ENCODE peak calls at places on chromosomes 5 and 9, in eight cellular contexts. One of them, this sample, is unnamed.

GRCh38 chr5:72246239-72246580 is 73.8 kb downstream of the MRPS27 start:
- DNase-seq in central memory CD8-positive, alpha-beta T cell: no peak
- DNase-seq in AG09319: no peak
- DNase-seq in NCI-H1436 treated with DMSO at 0.1 percent for 48 hours: no peak
- DNase-seq in stimulated activated CD8-positive, alpha-beta memory T cell treated with anti-CD3 and anti-CD28 coated beads, Interleukin-4, amount 100 ng/mL, for 1 hour: no peak
- DNase-seq in HTR-8/SVneo: no peak
- DNase-seq in anterior cingulate cortex: no peak
- DNase-seq in smooth muscle cell of the brain vasculature: no peak
- DNase-seq in this sample: no peak

GRCh38 chr9:86336058-86336457 is 18.2 kb downstream of the TUT7 start:
- DNase-seq in central memory CD8-positive, alpha-beta T cell: no peak
- DNase-seq in NCI-H1436 treated with DMSO at 0.1 percent for 48 hours: no peak
- DNase-seq in AG09319: no peak
- DNase-seq in stimulated activated CD8-positive, alpha-beta memory T cell treated with anti-CD3 and anti-CD28 coated beads, Interleukin-4, amount 100 ng/mL, for 1 hour: no peak
- DNase-seq in HTR-8/SVneo: no peak
- DNase-seq in smooth muscle cell of the brain vasculature: no peak
- DNase-seq in anterior cingulate cortex: no peak
- DNase-seq in this sample: no peak

GRCh38 chr5:97545856-97546570 is 363.0 kb upstream of the RIOK2 start:
- DNase-seq in NCI-H1436 treated with DMSO at 0.1 percent for 48 hours: no peak
- DNase-seq in stimulated activated CD8-positive, alpha-beta memory T cell treated with anti-CD3 and anti-CD28 coated beads, Interleukin-4, amount 100 ng/mL, for 1 hour: no peak
- DNase-seq in anterior cingulate cortex: no peak
- DNase-seq in smooth muscle cell of the brain vasculature: no peak
- DNase-seq in central memory CD8-positive, alpha-beta T cell: no peak
- DNase-seq in HTR-8/SVneo: no peak
- DNase-seq in AG09319: no peak
- DNase-seq in this sample: no peak

GRCh38 chr5:1017056-1017455 is 8.5 kb downstream of the NKD2 start:
- DNase-seq in HTR-8/SVneo: no peak
- DNase-seq in AG09319: no peak
- DNase-seq in smooth muscle cell of the brain vasculature: no peak
- DNase-seq in stimulated activated CD8-positive, alpha-beta memory T cell treated with anti-CD3 and anti-CD28 coated beads, Interleukin-4, amount 100 ng/mL, for 1 hour: no peak
- DNase-seq in NCI-H1436 treated with DMSO at 0.1 percent for 48 hours: no peak
- DNase-seq in central memory CD8-positive, alpha-beta T cell: no peak
- DNase-seq in anterior cingulate cortex: no peak
- DNase-seq in this sample: no peak

GRCh38 chr9:124813496-124814177 is 36.7 kb downstream of the OLFML2A start:
- DNase-seq in AG09319: no peak
- DNase-seq in smooth muscle cell of the brain vasculature: no peak
- DNase-seq in central memory CD8-positive, alpha-beta T cell: no peak
- DNase-seq in NCI-H1436 treated with DMSO at 0.1 percent for 48 hours: no peak
- DNase-seq in anterior cingulate cortex: no peak
- DNase-seq in HTR-8/SVneo: no peak
- DNase-seq in stimulated activated CD8-positive, alpha-beta memory T cell treated with anti-CD3 and anti-CD28 coated beads, Interleukin-4, amount 100 ng/mL, for 1 hour: no peak
- DNase-seq in this sample: no peak

GRCh38 chr5:163503106-163504090 is 2.0 kb upstream of the MAT2B start:
- DNase-seq in anterior cingulate cortex: peak
- DNase-seq in AG09319: peak
- DNase-seq in central memory CD8-positive, alpha-beta T cell: no peak
- DNase-seq in HTR-8/SVneo: peak
- DNase-seq in stimulated activated CD8-positive, alpha-beta memory T cell treated with anti-CD3 and anti-CD28 coated beads, Interleukin-4, amount 100 ng/mL, for 1 hour: no peak
- DNase-seq in NCI-H1436 treated with DMSO at 0.1 percent for 48 hours: no peak
- DNase-seq in smooth muscle cell of the brain vasculature: peak
- DNase-seq in this sample: peak

GRCh38 chr5:120354126-120354525 is 110.0 kb upstream of the PRR16 start:
- DNase-seq in NCI-H1436 treated with DMSO at 0.1 percent for 48 hours: no peak
- DNase-seq in smooth muscle cell of the brain vasculature: no peak
- DNase-seq in stimulated activated CD8-positive, alpha-beta memory T cell treated with anti-CD3 and anti-CD28 coated beads, Interleukin-4, amount 100 ng/mL, for 1 hour: no peak
- DNase-seq in AG09319: no peak
- DNase-seq in HTR-8/SVneo: no peak
- DNase-seq in central memory CD8-positive, alpha-beta T cell: no peak
- DNase-seq in anterior cingulate cortex: no peak
- DNase-seq in this sample: no peak

GRCh38 chr9:14320272-14321245 is 6.6 kb upstream of the NFIB start:
- DNase-seq in smooth muscle cell of the brain vasculature: no peak
- DNase-seq in stimulated activated CD8-positive, alpha-beta memory T cell treated with anti-CD3 and anti-CD28 coated beads, Interleukin-4, amount 100 ng/mL, for 1 hour: no peak
- DNase-seq in anterior cingulate cortex: peak
- DNase-seq in NCI-H1436 treated with DMSO at 0.1 percent for 48 hours: no peak
- DNase-seq in AG09319: peak
- DNase-seq in central memory CD8-positive, alpha-beta T cell: no peak
- DNase-seq in HTR-8/SVneo: peak
- DNase-seq in this sample: no peak

GRCh38 chr9:125632321-125633115 is 74.5 kb downstream of the MAPKAP1 start:
- DNase-seq in smooth muscle cell of the brain vasculature: no peak
- DNase-seq in stimulated activated CD8-positive, alpha-beta memory T cell treated with anti-CD3 and anti-CD28 coated beads, Interleukin-4, amount 100 ng/mL, for 1 hour: no peak
- DNase-seq in AG09319: no peak
- DNase-seq in NCI-H1436 treated with DMSO at 0.1 percent for 48 hours: no peak
- DNase-seq in HTR-8/SVneo: no peak
- DNase-seq in central memory CD8-positive, alpha-beta T cell: no peak
- DNase-seq in anterior cingulate cortex: no peak
- DNase-seq in this sample: peak

GRCh38 chr5:71892641-71893340 is 173.7 kb downstream of the CARTPT start:
- DNase-seq in anterior cingulate cortex: no peak
- DNase-seq in smooth muscle cell of the brain vasculature: no peak
- DNase-seq in stimulated activated CD8-positive, alpha-beta memory T cell treated with anti-CD3 and anti-CD28 coated beads, Interleukin-4, amount 100 ng/mL, for 1 hour: no peak
- DNase-seq in central memory CD8-positive, alpha-beta T cell: no peak
- DNase-seq in NCI-H1436 treated with DMSO at 0.1 percent for 48 hours: peak
- DNase-seq in AG09319: no peak
- DNase-seq in HTR-8/SVneo: no peak
- DNase-seq in this sample: no peak

GRCh38 chr9:86454701-86455402 is 100.6 kb upstream of the TUT7 start:
- DNase-seq in HTR-8/SVneo: no peak
- DNase-seq in AG09319: no peak
- DNase-seq in NCI-H1436 treated with DMSO at 0.1 percent for 48 hours: no peak
- DNase-seq in central memory CD8-positive, alpha-beta T cell: no peak
- DNase-seq in stimulated activated CD8-positive, alpha-beta memory T cell treated with anti-CD3 and anti-CD28 coated beads, Interleukin-4, amount 100 ng/mL, for 1 hour: no peak
- DNase-seq in smooth muscle cell of the brain vasculature: no peak
- DNase-seq in anterior cingulate cortex: no peak
- DNase-seq in this sample: no peak

GRCh38 chr5:169788168-169788567 is 151.1 kb downstream of the DOCK2 start:
- DNase-seq in HTR-8/SVneo: peak
- DNase-seq in AG09319: no peak
- DNase-seq in NCI-H1436 treated with DMSO at 0.1 percent for 48 hours: no peak
- DNase-seq in stimulated activated CD8-positive, alpha-beta memory T cell treated with anti-CD3 and anti-CD28 coated beads, Interleukin-4, amount 100 ng/mL, for 1 hour: no peak
- DNase-seq in smooth muscle cell of the brain vasculature: no peak
- DNase-seq in anterior cingulate cortex: no peak
- DNase-seq in central memory CD8-positive, alpha-beta T cell: no peak
- DNase-seq in this sample: no peak

GRCh38 chr5:126300293-126300692 is 122.9 kb upstream of the GRAMD2B start:
- DNase-seq in NCI-H1436 treated with DMSO at 0.1 percent for 48 hours: no peak
- DNase-seq in stimulated activated CD8-positive, alpha-beta memory T cell treated with anti-CD3 and anti-CD28 coated beads, Interleukin-4, amount 100 ng/mL, for 1 hour: no peak
- DNase-seq in HTR-8/SVneo: no peak
- DNase-seq in AG09319: no peak
- DNase-seq in anterior cingulate cortex: no peak
- DNase-seq in central memory CD8-positive, alpha-beta T cell: no peak
- DNase-seq in smooth muscle cell of the brain vasculature: no peak
- DNase-seq in this sample: no peak

GRCh38 chr9:94034511-94034910 is 49.8 kb upstream of the PTPDC1 start:
- DNase-seq in NCI-H1436 treated with DMSO at 0.1 percent for 48 hours: no peak
- DNase-seq in HTR-8/SVneo: no peak
- DNase-seq in smooth muscle cell of the brain vasculature: no peak
- DNase-seq in central memory CD8-positive, alpha-beta T cell: no peak
- DNase-seq in AG09319: no peak
- DNase-seq in stimulated activated CD8-positive, alpha-beta memory T cell treated with anti-CD3 and anti-CD28 coated beads, Interleukin-4, amount 100 ng/mL, for 1 hour: no peak
- DNase-seq in anterior cingulate cortex: no peak
- DNase-seq in this sample: no peak

GRCh38 chr5:158261669-158262367 is 402.9 kb upstream of the CLINT1 start:
- DNase-seq in AG09319: no peak
- DNase-seq in anterior cingulate cortex: no peak
- DNase-seq in stimulated activated CD8-positive, alpha-beta memory T cell treated with anti-CD3 and anti-CD28 coated beads, Interleukin-4, amount 100 ng/mL, for 1 hour: no peak
- DNase-seq in central memory CD8-positive, alpha-beta T cell: no peak
- DNase-seq in HTR-8/SVneo: no peak
- DNase-seq in smooth muscle cell of the brain vasculature: no peak
- DNase-seq in NCI-H1436 treated with DMSO at 0.1 percent for 48 hours: no peak
- DNase-seq in this sample: no peak

GRCh38 chr5:32283539-32284377 is 29.0 kb downstream of the MTMR12 start:
- DNase-seq in stimulated activated CD8-positive, alpha-beta memory T cell treated with anti-CD3 and anti-CD28 coated beads, Interleukin-4, amount 100 ng/mL, for 1 hour: no peak
- DNase-seq in HTR-8/SVneo: no peak
- DNase-seq in AG09319: no peak
- DNase-seq in smooth muscle cell of the brain vasculature: no peak
- DNase-seq in NCI-H1436 treated with DMSO at 0.1 percent for 48 hours: no peak
- DNase-seq in central memory CD8-positive, alpha-beta T cell: no peak
- DNase-seq in anterior cingulate cortex: no peak
- DNase-seq in this sample: peak

GRCh38 chr9:91532325-91532724 is 108.7 kb upstream of the NFIL3 start:
- DNase-seq in stimulated activated CD8-positive, alpha-beta memory T cell treated with anti-CD3 and anti-CD28 coated beads, Interleukin-4, amount 100 ng/mL, for 1 hour: no peak
- DNase-seq in NCI-H1436 treated with DMSO at 0.1 percent for 48 hours: no peak
- DNase-seq in smooth muscle cell of the brain vasculature: no peak
- DNase-seq in AG09319: no peak
- DNase-seq in HTR-8/SVneo: no peak
- DNase-seq in anterior cingulate cortex: no peak
- DNase-seq in central memory CD8-positive, alpha-beta T cell: no peak
- DNase-seq in this sample: no peak

GRCh38 chr5:146284016-146284415 is 54.6 kb upstream of the POU4F3 start:
- DNase-seq in central memory CD8-positive, alpha-beta T cell: no peak
- DNase-seq in NCI-H1436 treated with DMSO at 0.1 percent for 48 hours: no peak
- DNase-seq in HTR-8/SVneo: no peak
- DNase-seq in smooth muscle cell of the brain vasculature: no peak
- DNase-seq in anterior cingulate cortex: no peak
- DNase-seq in AG09319: no peak
- DNase-seq in stimulated activated CD8-positive, alpha-beta memory T cell treated with anti-CD3 and anti-CD28 coated beads, Interleukin-4, amount 100 ng/mL, for 1 hour: no peak
- DNase-seq in this sample: no peak

GRCh38 chr5:134007581-134008256 is 2.9 kb upstream of the VDAC1 start:
- DNase-seq in HTR-8/SVneo: peak
- DNase-seq in stimulated activated CD8-positive, alpha-beta memory T cell treated with anti-CD3 and anti-CD28 coated beads, Interleukin-4, amount 100 ng/mL, for 1 hour: no peak
- DNase-seq in AG09319: no peak
- DNase-seq in smooth muscle cell of the brain vasculature: no peak
- DNase-seq in anterior cingulate cortex: no peak
- DNase-seq in central memory CD8-positive, alpha-beta T cell: no peak
- DNase-seq in NCI-H1436 treated with DMSO at 0.1 percent for 48 hours: no peak
- DNase-seq in this sample: no peak

GRCh38 chr9:70589571-70590263 is 175.3 kb upstream of the KLF9 start:
- DNase-seq in central memory CD8-positive, alpha-beta T cell: no peak
- DNase-seq in AG09319: peak
- DNase-seq in stimulated activated CD8-positive, alpha-beta memory T cell treated with anti-CD3 and anti-CD28 coated beads, Interleukin-4, amount 100 ng/mL, for 1 hour: no peak
- DNase-seq in smooth muscle cell of the brain vasculature: no peak
- DNase-seq in anterior cingulate cortex: no peak
- DNase-seq in NCI-H1436 treated with DMSO at 0.1 percent for 48 hours: no peak
- DNase-seq in HTR-8/SVneo: no peak
- DNase-seq in this sample: no peak

GRCh38 chr9:8644571-8644970 is 845.0 kb upstream of the DMAC1 start:
- DNase-seq in AG09319: no peak
- DNase-seq in central memory CD8-positive, alpha-beta T cell: no peak
- DNase-seq in stimulated activated CD8-positive, alpha-beta memory T cell treated with anti-CD3 and anti-CD28 coated beads, Interleukin-4, amount 100 ng/mL, for 1 hour: no peak
- DNase-seq in NCI-H1436 treated with DMSO at 0.1 percent for 48 hours: no peak
- DNase-seq in anterior cingulate cortex: no peak
- DNase-seq in smooth muscle cell of the brain vasculature: no peak
- DNase-seq in HTR-8/SVneo: no peak
- DNase-seq in this sample: no peak

GRCh38 chr5:147956064-147956841 is 49.9 kb upstream of the C5orf46 start:
- DNase-seq in NCI-H1436 treated with DMSO at 0.1 percent for 48 hours: no peak
- DNase-seq in central memory CD8-positive, alpha-beta T cell: no peak
- DNase-seq in AG09319: no peak
- DNase-seq in stimulated activated CD8-positive, alpha-beta memory T cell treated with anti-CD3 and anti-CD28 coated beads, Interleukin-4, amount 100 ng/mL, for 1 hour: no peak
- DNase-seq in HTR-8/SVneo: no peak
- DNase-seq in smooth muscle cell of the brain vasculature: no peak
- DNase-seq in anterior cingulate cortex: no peak
- DNase-seq in this sample: no peak

GRCh38 chr9:125635888-125636287 is 71.1 kb downstream of the MAPKAP1 start:
- DNase-seq in HTR-8/SVneo: no peak
- DNase-seq in NCI-H1436 treated with DMSO at 0.1 percent for 48 hours: no peak
- DNase-seq in anterior cingulate cortex: no peak
- DNase-seq in stimulated activated CD8-positive, alpha-beta memory T cell treated with anti-CD3 and anti-CD28 coated beads, Interleukin-4, amount 100 ng/mL, for 1 hour: no peak
- DNase-seq in central memory CD8-positive, alpha-beta T cell: no peak
- DNase-seq in AG09319: no peak
- DNase-seq in smooth muscle cell of the brain vasculature: no peak
- DNase-seq in this sample: no peak

GRCh38 chr5:129163979-129164378 is 69.4 kb downstream of the ISOC1 start:
- DNase-seq in smooth muscle cell of the brain vasculature: no peak
- DNase-seq in central memory CD8-positive, alpha-beta T cell: no peak
- DNase-seq in HTR-8/SVneo: no peak
- DNase-seq in anterior cingulate cortex: no peak
- DNase-seq in AG09319: no peak
- DNase-seq in NCI-H1436 treated with DMSO at 0.1 percent for 48 hours: no peak
- DNase-seq in stimulated activated CD8-positive, alpha-beta memory T cell treated with anti-CD3 and anti-CD28 coated beads, Interleukin-4, amount 100 ng/mL, for 1 hour: no peak
- DNase-seq in this sample: no peak

GRCh38 chr9:26656003-26656940 is 236.3 kb downstream of the CAAP1 start:
- DNase-seq in AG09319: no peak
- DNase-seq in HTR-8/SVneo: peak
- DNase-seq in NCI-H1436 treated with DMSO at 0.1 percent for 48 hours: no peak
- DNase-seq in smooth muscle cell of the brain vasculature: no peak
- DNase-seq in stimulated activated CD8-positive, alpha-beta memory T cell treated with anti-CD3 and anti-CD28 coated beads, Interleukin-4, amount 100 ng/mL, for 1 hour: no peak
- DNase-seq in central memory CD8-positive, alpha-beta T cell: no peak
- DNase-seq in anterior cingulate cortex: peak
- DNase-seq in this sample: peak

GRCh38 chr5:116038817-116039216 is 6.5 kb downstream of the ARL14EPL start:
- DNase-seq in NCI-H1436 treated with DMSO at 0.1 percent for 48 hours: no peak
- DNase-seq in central memory CD8-positive, alpha-beta T cell: no peak
- DNase-seq in anterior cingulate cortex: no peak
- DNase-seq in AG09319: no peak
- DNase-seq in smooth muscle cell of the brain vasculature: no peak
- DNase-seq in stimulated activated CD8-positive, alpha-beta memory T cell treated with anti-CD3 and anti-CD28 coated beads, Interleukin-4, amount 100 ng/mL, for 1 hour: no peak
- DNase-seq in HTR-8/SVneo: no peak
- DNase-seq in this sample: peak

GRCh38 chr5:141914154-141914743 is 9.4 kb upstream of the DELE1 start:
- DNase-seq in anterior cingulate cortex: peak
- DNase-seq in NCI-H1436 treated with DMSO at 0.1 percent for 48 hours: no peak
- DNase-seq in AG09319: no peak
- DNase-seq in HTR-8/SVneo: no peak
- DNase-seq in stimulated activated CD8-positive, alpha-beta memory T cell treated with anti-CD3 and anti-CD28 coated beads, Interleukin-4, amount 100 ng/mL, for 1 hour: no peak
- DNase-seq in smooth muscle cell of the brain vasculature: no peak
- DNase-seq in central memory CD8-positive, alpha-beta T cell: no peak
- DNase-seq in this sample: peak

GRCh38 chr5:2759091-2759490 is 7.6 kb upstream of the IRX2 start:
- DNase-seq in NCI-H1436 treated with DMSO at 0.1 percent for 48 hours: no peak
- DNase-seq in smooth muscle cell of the brain vasculature: no peak
- DNase-seq in stimulated activated CD8-positive, alpha-beta memory T cell treated with anti-CD3 and anti-CD28 coated beads, Interleukin-4, amount 100 ng/mL, for 1 hour: no peak
- DNase-seq in HTR-8/SVneo: no peak
- DNase-seq in central memory CD8-positive, alpha-beta T cell: no peak
- DNase-seq in AG09319: no peak
- DNase-seq in anterior cingulate cortex: no peak
- DNase-seq in this sample: no peak

GRCh38 chr5:45508155-45508554 is 188.0 kb downstream of the HCN1 start:
- DNase-seq in smooth muscle cell of the brain vasculature: no peak
- DNase-seq in anterior cingulate cortex: no peak
- DNase-seq in HTR-8/SVneo: no peak
- DNase-seq in AG09319: no peak
- DNase-seq in stimulated activated CD8-positive, alpha-beta memory T cell treated with anti-CD3 and anti-CD28 coated beads, Interleukin-4, amount 100 ng/mL, for 1 hour: no peak
- DNase-seq in central memory CD8-positive, alpha-beta T cell: no peak
- DNase-seq in NCI-H1436 treated with DMSO at 0.1 percent for 48 hours: no peak
- DNase-seq in this sample: no peak

GRCh38 chr9:715743-716400 is 125.6 kb upstream of the DMRT1 start:
- DNase-seq in central memory CD8-positive, alpha-beta T cell: no peak
- DNase-seq in HTR-8/SVneo: no peak
- DNase-seq in NCI-H1436 treated with DMSO at 0.1 percent for 48 hours: no peak
- DNase-seq in anterior cingulate cortex: no peak
- DNase-seq in stimulated activated CD8-positive, alpha-beta memory T cell treated with anti-CD3 and anti-CD28 coated beads, Interleukin-4, amount 100 ng/mL, for 1 hour: no peak
- DNase-seq in smooth muscle cell of the brain vasculature: no peak
- DNase-seq in AG09319: no peak
- DNase-seq in this sample: no peak

GRCh38 chr9:106916491-106917235 is 53.7 kb downstream of the ZNF462 start:
- DNase-seq in AG09319: no peak
- DNase-seq in HTR-8/SVneo: peak
- DNase-seq in smooth muscle cell of the brain vasculature: no peak
- DNase-seq in central memory CD8-positive, alpha-beta T cell: no peak
- DNase-seq in stimulated activated CD8-positive, alpha-beta memory T cell treated with anti-CD3 and anti-CD28 coated beads, Interleukin-4, amount 100 ng/mL, for 1 hour: no peak
- DNase-seq in anterior cingulate cortex: no peak
- DNase-seq in NCI-H1436 treated with DMSO at 0.1 percent for 48 hours: no peak
- DNase-seq in this sample: no peak

GRCh38 chr5:69368458-69369368 is 607 bp downstream of the AK6 start:
- DNase-seq in AG09319: peak
- DNase-seq in anterior cingulate cortex: no peak
- DNase-seq in NCI-H1436 treated with DMSO at 0.1 percent for 48 hours: no peak
- DNase-seq in stimulated activated CD8-positive, alpha-beta memory T cell treated with anti-CD3 and anti-CD28 coated beads, Interleukin-4, amount 100 ng/mL, for 1 hour: no peak
- DNase-seq in smooth muscle cell of the brain vasculature: peak
- DNase-seq in HTR-8/SVneo: peak
- DNase-seq in central memory CD8-positive, alpha-beta T cell: no peak
- DNase-seq in this sample: no peak

GRCh38 chr5:3741372-3741770 is 145.7 kb downstream of the IRX1 start:
- DNase-seq in anterior cingulate cortex: no peak
- DNase-seq in NCI-H1436 treated with DMSO at 0.1 percent for 48 hours: no peak
- DNase-seq in AG09319: no peak
- DNase-seq in smooth muscle cell of the brain vasculature: no peak
- DNase-seq in stimulated activated CD8-positive, alpha-beta memory T cell treated with anti-CD3 and anti-CD28 coated beads, Interleukin-4, amount 100 ng/mL, for 1 hour: no peak
- DNase-seq in central memory CD8-positive, alpha-beta T cell: no peak
- DNase-seq in HTR-8/SVneo: no peak
- DNase-seq in this sample: no peak

GRCh38 chr5:84274585-84275468 is 109.9 kb downstream of the EDIL3 start:
- DNase-seq in stimulated activated CD8-positive, alpha-beta memory T cell treated with anti-CD3 and anti-CD28 coated beads, Interleukin-4, amount 100 ng/mL, for 1 hour: no peak
- DNase-seq in central memory CD8-positive, alpha-beta T cell: no peak
- DNase-seq in smooth muscle cell of the brain vasculature: no peak
- DNase-seq in HTR-8/SVneo: peak
- DNase-seq in NCI-H1436 treated with DMSO at 0.1 percent for 48 hours: no peak
- DNase-seq in anterior cingulate cortex: no peak
- DNase-seq in AG09319: no peak
- DNase-seq in this sample: peak